ENCODE peak calls at places on chromosomes 12 and 14, in four cellular contexts. One of them, this sample, is unnamed.

GRCh38 chr14:21476526-21476924 is 234 bp downstream of the RAB2B start:
- DNase-seq in cerebellum: peak
- DNase-seq in NCI-H2029: no peak
- DNase-seq in GM12878: no peak
- DNase-seq in this sample: no peak

GRCh38 chr12:106840217-106840616 is 65.7 kb downstream of the RIC8B start:
- DNase-seq in cerebellum: no peak
- DNase-seq in NCI-H2029: peak
- DNase-seq in GM12878: no peak
- DNase-seq in this sample: no peak

GRCh38 chr14:25508845-25509244 is 458.9 kb upstream of the STXBP6 start:
- DNase-seq in cerebellum: no peak
- DNase-seq in NCI-H2029: no peak
- DNase-seq in GM12878: no peak
- DNase-seq in this sample: no peak

GRCh38 chr12:123006977-123007376 is 26.5 kb downstream of the ARL6IP4 start:
- DNase-seq in cerebellum: no peak
- DNase-seq in NCI-H2029: no peak
- DNase-seq in GM12878: no peak
- DNase-seq in this sample: no peak

GRCh38 chr12:3313655-3314305 is 177.2 kb upstream of the PRMT8 start:
- DNase-seq in cerebellum: peak
- DNase-seq in NCI-H2029: no peak
- DNase-seq in GM12878: no peak
- DNase-seq in this sample: peak

GRCh38 chr14:74908861-74909341 is 14.2 kb downstream of the RPS6KL1 start:
- DNase-seq in cerebellum: no peak
- DNase-seq in NCI-H2029: no peak
- DNase-seq in GM12878: no peak
- DNase-seq in this sample: no peak

GRCh38 chr12:101407438-101408345 is at the start of gene ARL1:
- DNase-seq in cerebellum: peak
- DNase-seq in NCI-H2029: peak
- DNase-seq in GM12878: peak
- DNase-seq in this sample: peak

GRCh38 chr12:28489256-28489655 is 299.0 kb downstream of the CCDC91 start:
- DNase-seq in cerebellum: no peak
- DNase-seq in NCI-H2029: no peak
- DNase-seq in GM12878: no peak
- DNase-seq in this sample: no peak

GRCh38 chr14:34237098-34237497 is 224.9 kb downstream of the SPTSSA start:
- DNase-seq in cerebellum: no peak
- DNase-seq in NCI-H2029: peak
- DNase-seq in GM12878: no peak
- DNase-seq in this sample: no peak

GRCh38 chr14:93538411-93538810 is 107.7 kb downstream of the UNC79 start:
- DNase-seq in cerebellum: no peak
- DNase-seq in NCI-H2029: no peak
- DNase-seq in GM12878: no peak
- DNase-seq in this sample: no peak

GRCh38 chr14:35335388-35336092 is 43.4 kb downstream of the PSMA6 start:
- DNase-seq in cerebellum: no peak
- DNase-seq in NCI-H2029: peak
- DNase-seq in GM12878: no peak
- DNase-seq in this sample: no peak

GRCh38 chr14:104184911-104185499 is 46.6 kb downstream of the KIF26A start:
- DNase-seq in cerebellum: no peak
- DNase-seq in NCI-H2029: no peak
- DNase-seq in GM12878: no peak
- DNase-seq in this sample: no peak

GRCh38 chr12:111034911-111035577 is 114.7 kb upstream of the MYL2 start:
- DNase-seq in cerebellum: no peak
- DNase-seq in NCI-H2029: no peak
- DNase-seq in GM12878: no peak
- DNase-seq in this sample: no peak